ENCODE peak calls at places on chromosomes 1 and 21, in six cellular contexts. J is ovary, K is A549, M is esophagus muscularis mucosa, P is tibial nerve, D is K562. V is an unnamed sample.

GRCh38 chr1:98110674-98111073 is 189.8 kb upstream of the DPYD start:
- DNase-seq in J (no peak), K (peak; percentile 33), M (no peak), P (no peak), D (no peak), V (no peak)

GRCh38 chr1:9909222-9910046 is 635 bp downstream of the CTNNBIP1 start:
- DNase-seq in J (peak; percentile 67), K (no peak), M (no peak), P (no peak), D (peak; percentile 68), V (peak; percentile 76)

GRCh38 chr1:160768295-160768657 is 27.7 kb upstream of the LY9 start:
- DNase-seq in J (no peak), K (peak; percentile 53), M (no peak), P (no peak), D (peak; percentile 64), V (no peak)

GRCh38 chr21:41585199-41585994 is 77.4 kb upstream of the TMPRSS2 start:
- DNase-seq in J (no peak), K (no peak), M (no peak), P (no peak), D (no peak), V (no peak)

GRCh38 chr1:41221995-41222991 is 19.8 kb downstream of the SCMH1 start:
- DNase-seq in J (no peak), K (no peak), M (no peak), P (no peak), D (no peak), V (no peak)

GRCh38 chr1:109509176-109510134 is at the start of gene AMIGO1:
- DNase-seq in J (peak; percentile 80), K (peak; percentile 9), M (no peak), P (no peak), D (peak; percentile 75), V (peak; percentile 80)

GRCh38 chr1:235642021-235642942 is 7.3 kb downstream of the GNG4 start:
- DNase-seq in J (peak; percentile 46), K (no peak), M (no peak), P (no peak), D (peak; percentile 34), V (no peak)

GRCh38 chr1:195428927-195429326 is 1179.3 kb downstream of the KCNT2 start:
- DNase-seq in J (no peak), K (no peak), M (no peak), P (no peak), D (no peak), V (no peak)

GRCh38 chr1:46547481-46548383 is 3.7 kb downstream of the KNCN start:
- DNase-seq in J (no peak), K (peak; percentile 56), M (no peak), P (peak; percentile 50), D (peak; percentile 84), V (no peak)

GRCh38 chr1:232223309-232223708 is 406.6 kb downstream of the SIPA1L2 start:
- DNase-seq in J (no peak), K (no peak), M (no peak), P (no peak), D (no peak), V (no peak)

GRCh38 chr21:34129971-34130597 is 56.7 kb downstream of the MRPS6 start:
- DNase-seq in J (no peak), K (no peak), M (peak; percentile 34), P (no peak), D (peak; percentile 33), V (no peak)

GRCh38 chr1:161172776-161173376 is 4.4 kb downstream of the B4GALT3 start:
- DNase-seq in J (no peak), K (no peak), M (no peak), P (peak; percentile 61), D (no peak), V (no peak)

GRCh38 chr1:225918280-225918679 is 5.8 kb downstream of the PYCR2 start:
- DNase-seq in J (no peak), K (no peak), M (no peak), P (no peak), D (no peak), V (no peak)

GRCh38 chr21:39612233-39613028 is at the start of gene B3GALT5:
- DNase-seq in J (peak; percentile 33), K (no peak), M (peak; percentile 84), P (no peak), D (no peak), V (no peak)

GRCh38 chr21:42118901-42119300 is 47.8 kb downstream of the UMODL1 start:
- DNase-seq in J (no peak), K (no peak), M (no peak), P (no peak), D (no peak), V (no peak)

GRCh38 chr1:46295306-46295705 is 8.1 kb downstream of the LRRC41 start:
- DNase-seq in J (no peak), K (no peak), M (no peak), P (no peak), D (no peak), V (no peak)

GRCh38 chr1:183604048-183604808 is 14.0 kb upstream of the NCF2 start:
- DNase-seq in J (no peak), K (no peak), M (no peak), P (no peak), D (peak; percentile 81), V (no peak)

GRCh38 chr1:185654199-185654951 is 79.8 kb upstream of the HMCN1 start:
- DNase-seq in J (no peak), K (no peak), M (no peak), P (no peak), D (no peak), V (no peak)

GRCh38 chr1:178310685-178311105 is 186.1 kb downstream of the CLEC20A start:
- DNase-seq in J (no peak), K (peak; percentile 76), M (no peak), P (no peak), D (peak; percentile 55), V (no peak)

GRCh38 chr1:221510793-221511503 is 230.9 kb downstream of the DUSP10 start:
- DNase-seq in J (no peak), K (no peak), M (no peak), P (no peak), D (no peak), V (no peak)

GRCh38 chr1:214720561-214720960 is 117.6 kb downstream of the CENPF start:
- DNase-seq in J (no peak), K (no peak), M (no peak), P (no peak), D (no peak), V (no peak)

GRCh38 chr1:39489567-39490239 is 1.7 kb upstream of the BMP8A start:
- DNase-seq in J (no peak), K (no peak), M (no peak), P (no peak), D (no peak), V (no peak)

GRCh38 chr1:15201221-15201620 is 45.8 kb upstream of the FHAD1 start:
- DNase-seq in J (no peak), K (no peak), M (no peak), P (no peak), D (no peak), V (no peak)

GRCh38 chr1:54027848-54028247 is 9.9 kb upstream of the LDLRAD1 start:
- DNase-seq in J (no peak), K (no peak), M (no peak), P (no peak), D (no peak), V (no peak)

GRCh38 chr21:45845063-45845789 is 136.3 kb upstream of the COL6A1 start:
- DNase-seq in J (no peak), K (no peak), M (no peak), P (no peak), D (no peak), V (peak; percentile 21)

GRCh38 chr1:38129473-38129872 is 82.9 kb upstream of the POU3F1 start:
- DNase-seq in J (no peak), K (no peak), M (no peak), P (no peak), D (no peak), V (peak; percentile 22)

GRCh38 chr21:29133241-29133640 is 2.8 kb downstream of the MAP3K7CL start:
- DNase-seq in J (no peak), K (no peak), M (no peak), P (no peak), D (no peak), V (no peak)

GRCh38 chr21:42093991-42094417 is 22.9 kb downstream of the UMODL1 start:
- DNase-seq in J (no peak), K (no peak), M (no peak), P (no peak), D (no peak), V (no peak)

GRCh38 chr1:53539226-53539625 is 80.0 kb downstream of the DMRTB1 start:
- DNase-seq in J (no peak), K (no peak), M (no peak), P (no peak), D (no peak), V (no peak)

GRCh38 chr1:152410599-152410998 is 3.5 kb downstream of the CRNN start:
- DNase-seq in J (no peak), K (no peak), M (no peak), P (no peak), D (no peak), V (no peak)
- H3K9me3 ChIP-seq in J (no peaks in the 10 kb centered on the region), K (no peaks in the 10 kb centered on the region), M (no peaks in the 10 kb centered on the region), P (no peaks in the 10 kb centered on the region), D (no peaks in the 10 kb centered on the region), V (no peaks in the 10 kb centered on the region)

DNA sequence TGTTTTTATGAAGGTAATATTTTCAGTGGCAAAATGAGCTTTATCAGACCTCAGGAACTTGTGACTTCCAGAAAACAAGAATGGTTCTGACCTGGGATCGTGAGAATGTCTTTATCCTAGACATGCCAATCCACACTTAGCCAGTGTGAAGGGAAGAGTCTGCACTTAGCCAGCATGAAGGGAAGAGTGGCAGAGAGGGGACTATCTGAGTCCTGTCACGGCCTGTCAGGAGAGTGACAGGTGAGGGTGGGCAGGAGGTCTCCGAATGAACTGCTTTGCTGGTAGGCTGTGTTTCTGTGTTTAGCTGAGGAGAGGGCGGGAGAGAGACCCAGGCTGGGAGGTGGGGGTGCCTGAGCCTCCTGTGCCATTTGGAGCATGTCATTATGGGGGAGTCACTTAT is 173.1 kb downstream of the KIF26B start:
- DNase-seq in J (no peak), K (no peak), M (no peak), P (no peak), D (no peak), V (no peak)
- TF ChIP-seq EP300 in J (no peak), K (no peak), M (no peak), P (no peak), D (no peak), V (no peak)

GRCh38 chr1:152388889-152389288 is 25.2 kb downstream of the CRNN start:
- DNase-seq in J (no peak), K (no peak), M (no peak), P (no peak), D (no peak), V (no peak)

GRCh38 chr1:152394151-152394550 is 19.9 kb downstream of the CRNN start:
- DNase-seq in J (no peak), K (no peak), M (no peak), P (no peak), D (no peak), V (no peak)

GRCh38 chr1:152397474-152397873 is 16.6 kb downstream of the CRNN start:
- DNase-seq in J (no peak), K (peak; percentile 45), M (no peak), P (no peak), D (peak; percentile 21), V (no peak)

GRCh38 chr1:152386940-152387339 is 27.1 kb downstream of the CRNN start:
- DNase-seq in J (no peak), K (no peak), M (no peak), P (no peak), D (no peak), V (no peak)

GRCh38 chr1:152392909-152393308 is 21.2 kb downstream of the CRNN start:
- DNase-seq in J (no peak), K (no peak), M (no peak), P (no peak), D (no peak), V (no peak)
- H3K9me3 ChIP-seq in J (no peaks in the 10 kb centered on the region), K (no peaks in the 10 kb centered on the region), M (no peaks in the 10 kb centered on the region), P (no peaks in the 10 kb centered on the region), D (no peaks in the 10 kb centered on the region), V (no peaks in the 10 kb centered on the region)

GRCh38 chr1:62436466-62437272 is at the start of gene USP1:
- DNase-seq in J (peak; percentile 96), K (no peak), M (peak; percentile 99), P (peak; percentile 98), D (peak; percentile 98), V (peak; percentile 99)
- TF ChIP-seq EP300 in J (no peak), K (no peak), M (no peak), P (peak; percentile 36), D (no peak), V (no peak)

V was measured in sigmoid colon.